ENCODE peak calls at places on chromosomes 4 and X, in ten cellular contexts. C is nephron progenitor cell; H is H9; T is ovary; D is HFF-Myc; B is CD8-positive, alpha-beta T cell; V is bronchial epithelial cell; S is neural crest cell; Y is colonic mucosa; P is A549. G is an unnamed sample.

GRCh38 chrX:27451324-27451723 is 11.8 kb downstream of the PPP4R3C start:
- DNase-seq in C (no peak), H (no peak), T (no peak), D (no peak), B (no peak), V (no peak), S (no peak), Y (no peak), P (no peak), G (no peak)

GRCh38 chrX:139121616-139122286 is 408.8 kb upstream of the F9 start:
- DNase-seq in C (no peak), H (no peak), T (no peak), D (no peak), B (no peak), V (no peak), S (no peak), Y (no peak), P (no peak), G (no peak)

GRCh38 chr4:24949970-24950369 is 37.1 kb upstream of the CCDC149 start:
- DNase-seq in C (no peak), H (no peak), T (no peak), D (no peak), B (no peak), V (no peak), S (no peak), Y (no peak), P (no peak), G (no peak)

GRCh38 chr4:633976-634598 is 8.7 kb downstream of the PDE6B start:
- DNase-seq in C (no peak), H (peak), T (no peak), D (no peak), B (no peak), V (no peak), S (no peak), Y (no peak), P (no peak), G (no peak)

GRCh38 chrX:5979338-5979737 is 249.3 kb downstream of the NLGN4X start:
- DNase-seq in C (no peak), H (no peak), T (no peak), D (no peak), B (no peak), V (no peak), S (no peak), Y (no peak), P (no peak), G (no peak)

GRCh38 chr4:5888222-5888701 is 4.6 kb downstream of the CRMP1 start:
- DNase-seq in C (peak), H (peak), T (no peak), D (no peak), B (no peak), V (no peak), S (peak), Y (no peak), P (no peak), G (no peak)

GRCh38 chr4:21901831-21902230 is 46.7 kb downstream of the KCNIP4 start:
- DNase-seq in C (no peak), H (no peak), T (no peak), D (no peak), B (no peak), V (peak), S (no peak), Y (no peak), P (peak), G (no peak)

GRCh38 chr4:74516321-74516720 is 71.4 kb downstream of the AREG start:
- DNase-seq in C (no peak), H (no peak), T (no peak), D (no peak), B (no peak), V (peak), S (no peak), Y (no peak), P (no peak), G (no peak)

GRCh38 chr4:65968873-65969272 is 298.6 kb upstream of the EPHA5 start:
- DNase-seq in C (no peak), H (no peak), T (no peak), D (no peak), B (no peak), V (no peak), S (no peak), Y (no peak), P (peak), G (no peak)

GRCh38 chr4:123706961-123707360 is 310.4 kb downstream of the SPRY1 start:
- DNase-seq in C (no peak), H (no peak), T (no peak), D (no peak), B (no peak), V (no peak), S (no peak), Y (no peak), P (no peak), G (peak)

GRCh38 chr4:85762204-85762884 is 287.4 kb downstream of the ARHGAP24 start:
- DNase-seq in C (no peak), H (no peak), T (peak), D (no peak), B (no peak), V (peak), S (no peak), Y (no peak), P (no peak), G (no peak)

GRCh38 chr4:101953949-101954348 is 163.4 kb downstream of the BANK1 start:
- DNase-seq in C (peak), H (peak), T (no peak), D (peak), B (no peak), V (peak), S (no peak), Y (no peak), P (peak), G (peak)

GRCh38 chr4:152663203-152664066 is 16.4 kb downstream of the TMEM154 start:
- DNase-seq in C (no peak), H (no peak), T (no peak), D (no peak), B (no peak), V (no peak), S (no peak), Y (no peak), P (no peak), G (no peak)

GRCh38 chr4:130479020-130479419 is 1383.1 kb downstream of the C4orf33 start:
- DNase-seq in C (no peak), H (no peak), T (no peak), D (no peak), B (no peak), V (peak), S (no peak), Y (no peak), P (no peak), G (no peak)

GRCh38 chrX:3697701-3698279 is 15.7 kb downstream of the PRKX start:
- DNase-seq in C (peak), H (no peak), T (no peak), D (no peak), B (no peak), V (peak), S (peak), Y (no peak), P (no peak), G (peak)

GRCh38 chr4:7337196-7338058 is 97.3 kb downstream of the PSAPL1 start:
- DNase-seq in C (no peak), H (no peak), T (no peak), D (no peak), B (no peak), V (no peak), S (no peak), Y (no peak), P (no peak), G (no peak)

GRCh38 chr4:24211821-24212220 is 322.0 kb upstream of the PPARGC1A start:
- DNase-seq in C (no peak), H (no peak), T (no peak), D (no peak), B (no peak), V (peak), S (no peak), Y (no peak), P (no peak), G (no peak)

GRCh38 chrX:50471390-50471789 is 765 bp upstream of the DGKK start:
- DNase-seq in C (peak), H (peak), T (no peak), D (no peak), B (no peak), V (no peak), S (no peak), Y (no peak), P (no peak), G (no peak)

GRCh38 chr4:182825786-182826185 is 91.4 kb downstream of the DCTD start:
- DNase-seq in C (no peak), H (no peak), T (no peak), D (no peak), B (no peak), V (no peak), S (no peak), Y (no peak), P (no peak), G (no peak)

GRCh38 chrX:102950908-102951866 is 14.1 kb downstream of the RAB40AL start:
- DNase-seq in C (peak), H (peak), T (no peak), D (peak), B (peak), V (peak), S (peak), Y (peak), P (peak), G (no peak)

GRCh38 chrX:118552501-118552900 is 56.9 kb downstream of the DOCK11 start:
- DNase-seq in C (no peak), H (no peak), T (no peak), D (no peak), B (no peak), V (peak), S (no peak), Y (no peak), P (peak), G (no peak)

GRCh38 chr4:6403400-6403685 is 69.1 kb downstream of the PPP2R2C start:
- DNase-seq in C (no peak), H (no peak), T (no peak), D (no peak), B (no peak), V (no peak), S (no peak), Y (no peak), P (no peak), G (no peak)

GRCh38 chr4:113397114-113397701 is 347.8 kb downstream of the ANK2 start:
- DNase-seq in C (no peak), H (no peak), T (no peak), D (no peak), B (no peak), V (no peak), S (no peak), Y (no peak), P (no peak), G (no peak)

GRCh38 chrX:79107891-79108718 is 36.4 kb upstream of the GPR174 start:
- DNase-seq in C (no peak), H (no peak), T (no peak), D (no peak), B (no peak), V (no peak), S (no peak), Y (no peak), P (no peak), G (no peak)

GRCh38 chr4:21888195-21888976 is 60.2 kb downstream of the KCNIP4 start:
- DNase-seq in C (no peak), H (no peak), T (no peak), D (peak), B (no peak), V (peak), S (no peak), Y (no peak), P (peak), G (peak)

GRCh38 chr4:99447079-99447478 is 11.9 kb upstream of the ADH7 start:
- DNase-seq in C (no peak), H (no peak), T (no peak), D (no peak), B (no peak), V (peak), S (no peak), Y (no peak), P (peak), G (peak)

GRCh38 chrX:108947205-108947604 is 210.8 kb upstream of the IRS4 start:
- DNase-seq in C (no peak), H (no peak), T (no peak), D (no peak), B (no peak), V (no peak), S (no peak), Y (no peak), P (peak), G (no peak)

GRCh38 chrX:150357790-150358189 is 5.3 kb upstream of the MAMLD1 start:
- DNase-seq in C (no peak), H (no peak), T (no peak), D (no peak), B (no peak), V (no peak), S (no peak), Y (no peak), P (no peak), G (no peak)

GRCh38 chrX:150594584-150594983 is 26.2 kb downstream of the MTM1 start:
- DNase-seq in C (no peak), H (no peak), T (no peak), D (no peak), B (no peak), V (no peak), S (no peak), Y (no peak), P (no peak), G (no peak)

GRCh38 chrX:39725114-39725513 is 372.6 kb downstream of the BCOR start:
- DNase-seq in C (no peak), H (no peak), T (no peak), D (no peak), B (no peak), V (no peak), S (no peak), Y (peak), P (peak), G (no peak)

GRCh38 chrX:154334496-154334895 is 38.9 kb downstream of the TKTL1 start:
- DNase-seq in C (no peak), H (no peak), T (no peak), D (no peak), B (no peak), V (no peak), S (no peak), Y (no peak), P (no peak), G (no peak)

GRCh38 chr4:180828455-180829018 is 1414.7 kb upstream of the TENM3 start:
- DNase-seq in C (peak), H (no peak), T (no peak), D (peak), B (no peak), V (peak), S (peak), Y (no peak), P (peak), G (no peak)

GRCh38 chr4:74635490-74636123 is 158.7 kb downstream of the BTC start:
- DNase-seq in C (no peak), H (no peak), T (no peak), D (no peak), B (no peak), V (peak), S (no peak), Y (no peak), P (no peak), G (no peak)

GRCh38 chr4:111821342-111821741 is 323.9 kb upstream of the FAM241A start:
- DNase-seq in C (no peak), H (no peak), T (no peak), D (no peak), B (no peak), V (no peak), S (no peak), Y (no peak), P (no peak), G (no peak)

GRCh38 chrX:2685886-2686285 is 5.2 kb upstream of the CD99 start:
- DNase-seq in C (no peak), H (no peak), T (no peak), D (no peak), B (no peak), V (no peak), S (no peak), Y (no peak), P (no peak), G (no peak)

GRCh38 chr4:183729430-183730328 is 70.6 kb downstream of the TRAPPC11 start:
- DNase-seq in C (no peak), H (no peak), T (no peak), D (no peak), B (no peak), V (peak), S (no peak), Y (no peak), P (peak), G (no peak)

GRCh38 chr4:15771419-15772058 is 6.6 kb upstream of the CD38 start:
- DNase-seq in C (no peak), H (no peak), T (no peak), D (no peak), B (no peak), V (no peak), S (no peak), Y (no peak), P (no peak), G (no peak)

GRCh38 chrX:134849390-134849789 is 141.4 kb upstream of the SMIM10 start:
- DNase-seq in C (no peak), H (no peak), T (no peak), D (no peak), B (no peak), V (peak), S (no peak), Y (no peak), P (no peak), G (no peak)

GRCh38 chr4:155403886-155404285 is 27.1 kb upstream of the MAP9 start:
- DNase-seq in C (no peak), H (no peak), T (no peak), D (peak), B (no peak), V (peak), S (no peak), Y (no peak), P (peak), G (no peak)
- TF ChIP-seq CTCF in C (no peak), H (peak), T (no peak), D (no peak), B (no peak), V (peak), S (peak), Y (no peak), P (peak), G (peak)

GRCh38 chr4:177547985-177548384 is 105.7 kb upstream of the AGA start:
- DNase-seq in C (no peak), H (no peak), T (no peak), D (no peak), B (no peak), V (no peak), S (no peak), Y (no peak), P (no peak), G (no peak)

GRCh38 chr4:177546745-177547144 is 104.5 kb upstream of the AGA start:
- DNase-seq in C (no peak), H (no peak), T (no peak), D (no peak), B (no peak), V (peak), S (no peak), Y (no peak), P (no peak), G (no peak)
- TF ChIP-seq CTCF in C (no peak), H (no peak), T (no peak), D (no peak), B (no peak), V (peak), S (no peak), Y (no peak), P (no peak), G (no peak)

DNA sequence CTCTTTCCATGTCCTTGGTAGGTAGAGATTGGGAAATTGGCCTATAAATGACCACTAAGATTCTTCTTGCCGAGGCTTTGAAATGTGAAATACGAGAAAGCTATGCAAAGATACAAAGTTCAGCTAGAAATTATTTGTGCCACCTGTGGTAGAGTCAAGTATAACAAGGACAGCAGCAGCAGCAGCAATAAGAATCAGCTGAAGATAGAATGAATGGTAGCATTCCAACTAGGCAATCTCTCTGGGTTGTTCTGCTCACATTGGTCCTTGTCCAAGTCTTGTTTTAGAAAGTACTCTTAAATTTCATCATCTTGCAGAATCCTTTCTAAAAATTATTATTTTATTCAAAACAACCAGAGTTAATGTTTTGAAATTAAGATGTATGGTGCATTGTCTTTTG is 67.8 kb upstream of the PCDH10 start:
- DNase-seq in C (no peak), H (no peak), T (no peak), D (no peak), B (no peak), V (no peak), S (no peak), Y (no peak), P (no peak), G (no peak)
- TF ChIP-seq CTCF in C (no peak), H (no peak), T (no peak), D (no peak), B (no peak), V (no peak), S (peak), Y (no peak), P (no peak), G (peak)

GRCh38 chr4:127730142-127730913 is at the start of gene SLC25A31:
- DNase-seq in C (no peak), H (peak), T (no peak), D (no peak), B (no peak), V (no peak), S (no peak), Y (no peak), P (no peak), G (no peak)

GRCh38 chr4:127737295-127737694 is 7.1 kb downstream of the SLC25A31 start:
- DNase-seq in C (no peak), H (no peak), T (no peak), D (no peak), B (no peak), V (no peak), S (no peak), Y (no peak), P (no peak), G (no peak)

GRCh38 chr4:127734976-127735375 is 4.8 kb downstream of the SLC25A31 start:
- DNase-seq in C (no peak), H (no peak), T (no peak), D (no peak), B (no peak), V (no peak), S (no peak), Y (no peak), P (no peak), G (no peak)

GRCh38 chr4:127731406-127731805 is 1.2 kb downstream of the SLC25A31 start:
- DNase-seq in C (no peak), H (no peak), T (no peak), D (no peak), B (no peak), V (no peak), S (no peak), Y (no peak), P (no peak), G (no peak)

GRCh38 chr4:127732623-127733199 is 2.5 kb downstream of the SLC25A31 start:
- DNase-seq in C (no peak), H (no peak), T (no peak), D (peak), B (no peak), V (peak), S (no peak), Y (no peak), P (peak), G (peak)
- TF ChIP-seq CTCF in C (peak), H (peak), T (no peak), D (peak), B (no peak), V (peak), S (peak), Y (peak), P (peak), G (peak)

DNA sequence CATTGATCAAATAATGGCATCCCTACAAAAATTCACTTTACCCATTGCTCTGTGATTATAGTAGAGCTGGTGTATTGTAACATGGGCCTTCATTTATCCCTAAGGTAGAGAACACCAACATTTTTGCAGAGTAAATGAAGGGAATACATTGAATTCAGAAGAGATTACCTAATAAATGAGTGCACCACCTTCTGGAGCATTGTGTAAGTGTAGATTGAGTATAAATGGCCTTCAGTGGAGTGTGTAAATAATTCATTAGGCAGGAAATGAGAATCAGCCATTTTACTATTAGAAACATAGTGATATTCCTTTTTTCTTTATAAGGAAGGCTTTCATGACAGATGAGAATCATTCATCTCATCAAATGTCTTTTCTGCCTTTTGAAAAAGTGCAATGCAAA is 155.8 kb downstream of the FAM47B start:
- DNase-seq in C (no peak), H (no peak), T (no peak), D (no peak), B (no peak), V (peak), S (no peak), Y (no peak), P (no peak), G (no peak)
- TF ChIP-seq CTCF in C (no peak), H (no peak), T (no peak), D (no peak), B (no peak), V (no peak), S (no peak), Y (no peak), P (no peak), G (peak)

DNA sequence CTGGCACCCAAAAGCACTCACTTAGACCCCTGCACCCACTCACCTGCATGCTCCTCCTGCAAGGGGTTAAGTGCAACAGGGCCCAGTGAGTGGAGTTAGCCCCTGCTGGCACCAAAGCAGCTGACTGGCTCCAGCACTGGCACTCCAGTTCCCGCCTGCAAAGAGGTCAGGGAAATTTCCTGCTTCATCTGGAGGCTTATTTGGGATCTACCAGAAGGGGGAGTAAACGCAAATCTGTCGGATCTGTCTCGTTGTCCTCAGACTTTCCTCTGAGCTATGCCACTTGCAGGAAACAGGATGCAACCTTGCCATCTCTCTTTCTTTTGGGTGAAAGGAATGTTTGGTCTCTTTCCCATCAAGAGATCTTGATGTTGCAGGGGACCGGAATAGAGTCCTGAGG is 435.6 kb downstream of the PCDH10 start:
- DNase-seq in C (no peak), H (peak), T (no peak), D (no peak), B (no peak), V (no peak), S (no peak), Y (no peak), P (peak), G (no peak)
- TF ChIP-seq CTCF in C (no peak), H (peak), T (no peak), D (peak), B (no peak), V (no peak), S (no peak), Y (no peak), P (no peak), G (no peak)